ENCODE peak calls at places on chromosome 2, in four cellular contexts. E, A, X and K are unnamed samples.

GRCh38 chr2:20728114-20728758 is 61.3 kb downstream of the GDF7 start:
- DNase-seq in E (peak; percentile 93), A (peak; percentile 29), X (no peak), K (no peak)

GRCh38 chr2:77566582-77566981 is 44.4 kb upstream of the LRRTM4 start:
- DNase-seq in E (no peak), A (no peak), X (no peak), K (no peak)

GRCh38 chr2:119960821-119961220 is 52.1 kb upstream of the EPB41L5 start:
- DNase-seq in E (no peak), A (peak; percentile 46), X (no peak), K (no peak)

GRCh38 chr2:222891890-222892289 is 31.1 kb downstream of the ACSL3 start:
- DNase-seq in E (no peak), A (peak; percentile 37), X (no peak), K (no peak)

GRCh38 chr2:186761814-186762213 is 68.0 kb downstream of the FAM171B start:
- DNase-seq in E (no peak), A (no peak), X (no peak), K (no peak)

GRCh38 chr2:9554841-9555337 is 741 bp downstream of the ADAM17 start:
- DNase-seq in E (peak; percentile 52), A (peak; percentile 81), X (peak; percentile 3), K (no peak)

GRCh38 chr2:68432696-68433658 is 34.1 kb downstream of the FBXO48 start:
- DNase-seq in E (no peak), A (no peak), X (no peak), K (no peak)

GRCh38 chr2:228841877-228842276 is 429.2 kb downstream of the PID1 start:
- DNase-seq in E (no peak), A (peak; percentile 19), X (no peak), K (no peak)

GRCh38 chr2:136205615-136206014 is 87.7 kb upstream of the CXCR4 start:
- DNase-seq in E (no peak), A (no peak), X (no peak), K (no peak)

GRCh38 chr2:88874063-88874657 is 182.7 kb downstream of the RPIA start:
- DNase-seq in E (peak; percentile 58), A (peak; percentile 65), X (peak; percentile 13), K (no peak)

GRCh38 chr2:182077023-182077422 is 91.4 kb downstream of the PPP1R1C start:
- DNase-seq in E (no peak), A (peak; percentile 10), X (no peak), K (no peak)

GRCh38 chr2:12416600-12416999 is 300.1 kb upstream of the TRIB2 start:
- DNase-seq in E (peak; percentile 22), A (peak; percentile 34), X (peak; percentile 48), K (no peak)

GRCh38 chr2:39780825-39781600 is 2.0 kb upstream of the THUMPD2 start:
- DNase-seq in E (no peak), A (peak; percentile 14), X (no peak), K (no peak)

GRCh38 chr2:73827018-73827417 is 1.7 kb upstream of the STAMBP start:
- DNase-seq in E (no peak), A (peak; percentile 59), X (no peak), K (no peak)

GRCh38 chr2:222709191-222709891 is 37.9 kb downstream of the MOGAT1 start:
- DNase-seq in E (peak; percentile 93), A (peak; percentile 98), X (no peak), K (no peak)